ENCODE peak calls at places on chromosomes 7 and 10, in seven cellular contexts. L, E, J, V, Z, R and Y are unnamed samples.

GRCh38 chr7:51182767-51183166 is 133.8 kb downstream of the COBL start:
- DNase-seq in L (no peak), E (no peak), J (no peak), V (no peak), Z (no peak), R (no peak), Y (no peak)

GRCh38 chr10:31758495-31758894 is 170.1 kb downstream of the ARHGAP12 start:
- DNase-seq in L (no peak), E (no peak), J (no peak), V (no peak), Z (no peak), R (peak; percentile 90), Y (no peak)

GRCh38 chr10:59622320-59622901 is 87.2 kb downstream of the SLC16A9 start:
- DNase-seq in L (peak; percentile 61), E (peak; percentile 75), J (peak; percentile 70), V (peak; percentile 63), Z (peak; percentile 70), R (peak; percentile 65), Y (peak; percentile 39)

GRCh38 chr10:15211464-15211979 is 43.0 kb upstream of the NMT2 start:
- DNase-seq in L (peak; percentile 93), E (no peak), J (no peak), V (no peak), Z (peak; percentile 73), R (no peak), Y (no peak)

GRCh38 chr10:75408911-75409885 is 7.6 kb upstream of the ZNF503 start:
- DNase-seq in L (no peak), E (peak; percentile 63), J (peak; percentile 79), V (peak; percentile 86), Z (peak; percentile 49), R (no peak), Y (no peak)

GRCh38 chr7:37943905-37944736 is 23.7 kb downstream of the EPDR1 start:
- DNase-seq in L (no peak), E (no peak), J (no peak), V (no peak), Z (no peak), R (no peak), Y (no peak)

GRCh38 chr10:113522460-113522859 is 30.4 kb upstream of the HABP2 start:
- DNase-seq in L (peak; percentile 3), E (peak; percentile 44), J (no peak), V (no peak), Z (no peak), R (no peak), Y (no peak)

GRCh38 chr10:118587881-118588651 is 7.4 kb downstream of the PRLHR start:
- DNase-seq in L (no peak), E (no peak), J (no peak), V (no peak), Z (no peak), R (no peak), Y (no peak)

GRCh38 chr10:95789928-95790327 is 34.0 kb downstream of the ENTPD1 start:
- DNase-seq in L (no peak), E (no peak), J (no peak), V (no peak), Z (peak; percentile 60), R (no peak), Y (no peak)

GRCh38 chr10:59770689-59771088 is 17.4 kb upstream of the MRLN start:
- DNase-seq in L (no peak), E (no peak), J (no peak), V (no peak), Z (no peak), R (no peak), Y (no peak)

GRCh38 chr10:84267503-84268126 is 22.8 kb downstream of the RGR start:
- DNase-seq in L (peak; percentile 67), E (peak; percentile 78), J (peak; percentile 78), V (peak; percentile 89), Z (peak; percentile 44), R (peak; percentile 34), Y (peak; percentile 29)

GRCh38 chr7:54904986-54905385 is 113.8 kb upstream of the EGFR start:
- DNase-seq in L (no peak), E (no peak), J (no peak), V (no peak), Z (no peak), R (peak; percentile 95), Y (no peak)

GRCh38 chr10:70174058-70174741 is 3.9 kb upstream of the SAR1A start:
- DNase-seq in L (no peak), E (no peak), J (no peak), V (no peak), Z (no peak), R (no peak), Y (no peak)

GRCh38 chr7:27097686-27098492 is 2.1 kb upstream of the HOXA1 start:
- DNase-seq in L (peak; percentile 52), E (peak; percentile 59), J (no peak), V (peak; percentile 72), Z (peak; percentile 28), R (no peak), Y (peak; percentile 32)

GRCh38 chr7:16644987-16645592 is 464 bp downstream of the ANKMY2 start:
- DNase-seq in L (no peak), E (no peak), J (no peak), V (peak; percentile 52), Z (peak; percentile 57), R (no peak), Y (no peak)

GRCh38 chr10:53978292-53978691 is 822.7 kb downstream of the PCDH15 start:
- DNase-seq in L (no peak), E (peak; percentile 28), J (peak; percentile 36), V (no peak), Z (no peak), R (no peak), Y (no peak)

GRCh38 chr10:93277360-93277759 is 203.7 kb downstream of the CYP26A1 start:
- DNase-seq in L (no peak), E (no peak), J (no peak), V (no peak), Z (no peak), R (no peak), Y (no peak)

GRCh38 chr7:43480581-43480980 is 102.3 kb upstream of the STK17A start:
- DNase-seq in L (peak; percentile 20), E (no peak), J (no peak), V (no peak), Z (peak; percentile 17), R (no peak), Y (no peak)

GRCh38 chr10:22803201-22803895 is 89.0 kb upstream of the PIP4K2A start:
- DNase-seq in L (peak; percentile 62), E (no peak), J (no peak), V (no peak), Z (no peak), R (no peak), Y (no peak)

GRCh38 chr7:139813141-139813540 is 15.9 kb upstream of the TBXAS1 start:
- DNase-seq in L (no peak), E (no peak), J (no peak), V (no peak), Z (no peak), R (no peak), Y (no peak)

GRCh38 chr7:139808846-139809442 is 20.1 kb upstream of the TBXAS1 start:
- DNase-seq in L (no peak), E (no peak), J (no peak), V (no peak), Z (no peak), R (no peak), Y (no peak)

GRCh38 chr7:139811106-139811505 is 18.0 kb upstream of the TBXAS1 start:
- DNase-seq in L (peak; percentile 69), E (no peak), J (no peak), V (no peak), Z (peak; percentile 49), R (no peak), Y (no peak)

GRCh38 chr7:139817249-139817648 is 11.8 kb upstream of the TBXAS1 start:
- DNase-seq in L (no peak), E (no peak), J (no peak), V (no peak), Z (no peak), R (no peak), Y (no peak)

GRCh38 chr7:139813689-139814088 is 15.4 kb upstream of the TBXAS1 start:
- DNase-seq in L (no peak), E (no peak), J (no peak), V (no peak), Z (no peak), R (no peak), Y (no peak)
- H2BK5ac ChIP-seq in L (no peak overlapping the region), E (no peak overlapping the region), J (no peak overlapping the region), V (no peak overlapping the region), Z (no peak overlapping the region), R (no peak overlapping the region), Y (no peak overlapping the region)

GRCh38 chr10:132154931-132155330 is 31.8 kb upstream of the DPYSL4 start:
- DNase-seq in L (no peak), E (no peak), J (no peak), V (no peak), Z (no peak), R (no peak), Y (no peak)
- H2BK5ac ChIP-seq in L (no peak overlapping the region), E (no peak overlapping the region), J (no peak overlapping the region), V (no peak overlapping the region), Z (no peak overlapping the region), R (no peak overlapping the region), Y (no peak overlapping the region)

DNA sequence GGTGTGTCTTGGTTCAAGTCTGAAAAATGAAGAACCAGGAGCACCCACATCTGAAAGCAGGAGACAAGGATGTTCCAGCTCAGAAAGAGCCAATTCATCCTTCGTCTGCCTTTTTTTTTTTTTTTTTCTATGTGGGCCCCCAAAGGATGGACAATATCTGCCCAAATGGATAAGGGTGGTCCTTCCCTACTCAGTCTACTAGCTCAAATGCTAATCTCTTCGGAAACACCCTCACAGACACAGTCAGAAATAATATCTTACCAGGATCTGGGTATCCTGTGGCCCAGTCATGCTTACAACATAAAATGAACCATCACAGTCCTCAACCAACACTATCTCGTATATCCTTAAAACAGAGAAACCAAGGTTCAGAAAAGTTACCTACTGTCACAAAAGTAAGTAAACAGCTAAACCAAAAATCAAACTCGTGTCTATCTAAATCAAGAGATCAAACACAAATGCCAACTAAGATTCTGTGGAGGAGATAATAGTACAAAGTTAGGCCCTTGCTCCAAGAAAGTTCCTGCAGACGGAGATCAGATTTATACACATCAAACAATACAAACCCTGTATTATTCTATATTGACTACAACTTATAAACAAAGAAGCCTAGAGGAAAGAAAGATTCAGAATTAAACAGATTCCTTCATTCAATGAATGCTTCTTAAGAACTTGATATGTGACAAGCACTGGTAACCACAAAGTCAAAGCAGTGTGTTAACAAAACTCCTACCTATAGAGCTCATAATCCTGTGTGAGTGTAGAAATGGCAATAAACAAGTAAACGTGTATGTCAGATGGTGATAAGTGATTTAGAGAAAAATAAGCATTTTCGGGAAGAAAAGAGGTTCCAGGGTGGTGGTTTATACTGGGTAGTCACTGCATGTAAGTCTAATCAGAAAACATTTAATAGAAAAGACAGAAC is 141.6 kb downstream of the JMJD1C start:
- DNase-seq in L (no peak), E (no peak), J (no peak), V (no peak), Z (no peak), R (no peak), Y (no peak)
- H2BK5ac ChIP-seq in L (no peak overlapping the region), E (no peak overlapping the region), J (no peak overlapping the region), V (no peak overlapping the region), Z (no peak overlapping the region), R (no peak overlapping the region), Y (no peak overlapping the region)

GRCh38 chr7:134809611-134810010 is 30.2 kb downstream of the CALD1 start:
- DNase-seq in L (no peak), E (no peak), J (no peak), V (no peak), Z (no peak), R (no peak), Y (no peak)
- H2BK5ac ChIP-seq in L (peak overlapping the region; percentile 10), E (no peak overlapping the region), J (no peak overlapping the region), V (no peak overlapping the region), Z (no peak overlapping the region), R (no peak overlapping the region), Y (no peak overlapping the region)